ENCODE peak calls at places on chromosome 12, in four cellular contexts. One of them, this sample, is unnamed. For H3K4me1, the result is how much of the 10 kb centered on the place peaks cover.

GRCh38 chr12:117047810-117048584 is 51.2 kb downstream of the TESC start:
- DNase-seq in colonic mucosa: no peak
- DNase-seq in CD8-positive, alpha-beta T cell: no peak
- DNase-seq in adrenal gland: no peak
- DNase-seq in this sample: peak

GRCh38 chr12:13211859-13212664 is 15.5 kb downstream of the EMP1 start:
- DNase-seq in colonic mucosa: peak
- DNase-seq in CD8-positive, alpha-beta T cell: peak
- DNase-seq in adrenal gland: peak
- DNase-seq in this sample: no peak

GRCh38 chr12:7015555-7016370 is 2.5 kb downstream of the LPCAT3 start:
- DNase-seq in colonic mucosa: no peak
- DNase-seq in CD8-positive, alpha-beta T cell: no peak
- DNase-seq in adrenal gland: no peak
- DNase-seq in this sample: no peak

GRCh38 chr12:81520064-81520945 is 238.8 kb downstream of the PPFIA2 start:
- DNase-seq in colonic mucosa: no peak
- DNase-seq in CD8-positive, alpha-beta T cell: no peak
- DNase-seq in adrenal gland: no peak
- DNase-seq in this sample: no peak

GRCh38 chr12:44000309-44000952 is 164.6 kb downstream of the TMEM117 start:
- DNase-seq in colonic mucosa: peak
- DNase-seq in CD8-positive, alpha-beta T cell: no peak
- DNase-seq in adrenal gland: peak
- DNase-seq in this sample: no peak

GRCh38 chr12:19643635-19644034 is 204.3 kb downstream of the AEBP2 start:
- DNase-seq in colonic mucosa: no peak
- DNase-seq in CD8-positive, alpha-beta T cell: no peak
- DNase-seq in adrenal gland: peak
- DNase-seq in this sample: no peak

GRCh38 chr12:44287545-44287944 is 451.7 kb downstream of the TMEM117 start:
- DNase-seq in colonic mucosa: no peak
- DNase-seq in CD8-positive, alpha-beta T cell: no peak
- DNase-seq in adrenal gland: no peak
- DNase-seq in this sample: no peak

GRCh38 chr12:13234045-13234641 is 37.6 kb downstream of the EMP1 start:
- DNase-seq in colonic mucosa: peak
- DNase-seq in CD8-positive, alpha-beta T cell: no peak
- DNase-seq in adrenal gland: peak
- DNase-seq in this sample: no peak

GRCh38 chr12:59322473-59322872 is 273.4 kb upstream of the SLC16A7 start:
- DNase-seq in colonic mucosa: no peak
- DNase-seq in CD8-positive, alpha-beta T cell: no peak
- DNase-seq in adrenal gland: no peak
- DNase-seq in this sample: peak

GRCh38 chr12:5912011-5912410 is 33.0 kb downstream of the ANO2 start:
- DNase-seq in colonic mucosa: no peak
- DNase-seq in CD8-positive, alpha-beta T cell: no peak
- DNase-seq in adrenal gland: no peak
- DNase-seq in this sample: no peak

GRCh38 chr12:129696405-129696804 is 207.4 kb downstream of the TMEM132D start:
- DNase-seq in colonic mucosa: no peak
- DNase-seq in CD8-positive, alpha-beta T cell: no peak
- DNase-seq in adrenal gland: no peak
- DNase-seq in this sample: no peak

GRCh38 chr12:118840399-118840798 is 140.9 kb upstream of the SRRM4 start:
- DNase-seq in colonic mucosa: no peak
- DNase-seq in CD8-positive, alpha-beta T cell: no peak
- DNase-seq in adrenal gland: no peak
- DNase-seq in this sample: no peak

GRCh38 chr12:15522574-15523187 is 200.4 kb downstream of the PTPRO start:
- DNase-seq in colonic mucosa: no peak
- DNase-seq in CD8-positive, alpha-beta T cell: no peak
- DNase-seq in adrenal gland: no peak
- DNase-seq in this sample: no peak

GRCh38 chr12:6715130-6715529 is 8.7 kb upstream of the COPS7A start:
- DNase-seq in colonic mucosa: no peak
- DNase-seq in CD8-positive, alpha-beta T cell: no peak
- DNase-seq in adrenal gland: no peak
- DNase-seq in this sample: no peak

GRCh38 chr12:9940370-9940769 is 8.2 kb upstream of the CLEC2A start:
- DNase-seq in colonic mucosa: no peak
- DNase-seq in CD8-positive, alpha-beta T cell: no peak
- DNase-seq in adrenal gland: no peak
- DNase-seq in this sample: no peak

GRCh38 chr12:122966743-122967058 is 438 bp upstream of the ABCB9 start:
- DNase-seq in colonic mucosa: no peak
- DNase-seq in CD8-positive, alpha-beta T cell: no peak
- DNase-seq in adrenal gland: no peak
- DNase-seq in this sample: no peak

GRCh38 chr12:94710933-94711332 is 60.6 kb upstream of the TMCC3 start:
- DNase-seq in colonic mucosa: peak
- DNase-seq in CD8-positive, alpha-beta T cell: no peak
- DNase-seq in adrenal gland: no peak
- DNase-seq in this sample: no peak

GRCh38 chr12:129381717-129382116 is 522.1 kb downstream of the TMEM132D start:
- DNase-seq in colonic mucosa: no peak
- DNase-seq in CD8-positive, alpha-beta T cell: no peak
- DNase-seq in adrenal gland: no peak
- DNase-seq in this sample: no peak

GRCh38 chr12:89217472-89217871 is 134.8 kb downstream of the DUSP6 start:
- DNase-seq in colonic mucosa: no peak
- DNase-seq in CD8-positive, alpha-beta T cell: no peak
- DNase-seq in adrenal gland: no peak
- DNase-seq in this sample: no peak

GRCh38 chr12:113261847-113262470 is 40.7 kb downstream of the TPCN1 start:
- DNase-seq in colonic mucosa: no peak
- DNase-seq in CD8-positive, alpha-beta T cell: no peak
- DNase-seq in adrenal gland: no peak
- DNase-seq in this sample: no peak

GRCh38 chr12:84642201-84642600 is 270.4 kb downstream of the SLC6A15 start:
- DNase-seq in colonic mucosa: no peak
- DNase-seq in CD8-positive, alpha-beta T cell: no peak
- DNase-seq in adrenal gland: no peak
- DNase-seq in this sample: no peak

GRCh38 chr12:15701212-15701611 is 88.0 kb downstream of the EPS8 start:
- DNase-seq in colonic mucosa: no peak
- DNase-seq in CD8-positive, alpha-beta T cell: no peak
- DNase-seq in adrenal gland: no peak
- DNase-seq in this sample: no peak

GRCh38 chr12:110921262-110921661 is 883 bp upstream of the MYL2 start:
- DNase-seq in colonic mucosa: no peak
- DNase-seq in CD8-positive, alpha-beta T cell: no peak
- DNase-seq in adrenal gland: no peak
- DNase-seq in this sample: no peak

GRCh38 chr12:54135621-54136027 is 53.2 kb downstream of the SMUG1 start:
- DNase-seq in colonic mucosa: no peak
- DNase-seq in CD8-positive, alpha-beta T cell: no peak
- DNase-seq in adrenal gland: no peak
- DNase-seq in this sample: no peak

GRCh38 chr12:111436811-111437210 is 31.1 kb downstream of the SH2B3 start:
- DNase-seq in colonic mucosa: no peak
- DNase-seq in CD8-positive, alpha-beta T cell: no peak
- DNase-seq in adrenal gland: no peak
- DNase-seq in this sample: no peak

GRCh38 chr12:89451876-89452275 is 72.7 kb downstream of the GALNT4 start:
- DNase-seq in colonic mucosa: no peak
- DNase-seq in CD8-positive, alpha-beta T cell: no peak
- DNase-seq in adrenal gland: peak
- DNase-seq in this sample: peak

GRCh38 chr12:5921027-5921909 is 23.8 kb downstream of the ANO2 start:
- DNase-seq in colonic mucosa: no peak
- DNase-seq in CD8-positive, alpha-beta T cell: no peak
- DNase-seq in adrenal gland: no peak
- DNase-seq in this sample: no peak

GRCh38 chr12:89350661-89351488 is 1.4 kb downstream of the DUSP6 start:
- DNase-seq in colonic mucosa: peak
- DNase-seq in CD8-positive, alpha-beta T cell: peak
- DNase-seq in adrenal gland: no peak
- DNase-seq in this sample: peak

GRCh38 chr12:30990316-30990715 is 63.8 kb downstream of the TSPAN11 start:
- DNase-seq in colonic mucosa: no peak
- DNase-seq in CD8-positive, alpha-beta T cell: no peak
- DNase-seq in adrenal gland: no peak
- DNase-seq in this sample: no peak

GRCh38 chr12:65854629-65855028 is 30.3 kb downstream of the HMGA2 start:
- DNase-seq in colonic mucosa: no peak
- DNase-seq in CD8-positive, alpha-beta T cell: no peak
- DNase-seq in adrenal gland: no peak
- DNase-seq in this sample: no peak

GRCh38 chr12:130552483-130552996 is 163.6 kb downstream of the RIMBP2 start:
- DNase-seq in colonic mucosa: no peak
- DNase-seq in CD8-positive, alpha-beta T cell: no peak
- DNase-seq in adrenal gland: no peak
- DNase-seq in this sample: no peak

GRCh38 chr12:51374346-51374745 is 16.9 kb downstream of the GALNT6 start:
- DNase-seq in colonic mucosa: no peak
- DNase-seq in CD8-positive, alpha-beta T cell: no peak
- DNase-seq in adrenal gland: no peak
- DNase-seq in this sample: no peak

GRCh38 chr12:118183711-118184110 is 47.8 kb downstream of the PEBP1 start:
- DNase-seq in colonic mucosa: no peak
- DNase-seq in CD8-positive, alpha-beta T cell: no peak
- DNase-seq in adrenal gland: no peak
- DNase-seq in this sample: no peak

GRCh38 chr12:16603916-16604575 is 1.9 kb downstream of the LMO3 start:
- DNase-seq in colonic mucosa: no peak
- DNase-seq in CD8-positive, alpha-beta T cell: no peak
- DNase-seq in adrenal gland: no peak
- DNase-seq in this sample: no peak

GRCh38 chr12:39123580-39123979 is 218.2 kb upstream of the CPNE8 start:
- DNase-seq in colonic mucosa: no peak
- DNase-seq in CD8-positive, alpha-beta T cell: no peak
- DNase-seq in adrenal gland: no peak
- DNase-seq in this sample: no peak

DNA sequence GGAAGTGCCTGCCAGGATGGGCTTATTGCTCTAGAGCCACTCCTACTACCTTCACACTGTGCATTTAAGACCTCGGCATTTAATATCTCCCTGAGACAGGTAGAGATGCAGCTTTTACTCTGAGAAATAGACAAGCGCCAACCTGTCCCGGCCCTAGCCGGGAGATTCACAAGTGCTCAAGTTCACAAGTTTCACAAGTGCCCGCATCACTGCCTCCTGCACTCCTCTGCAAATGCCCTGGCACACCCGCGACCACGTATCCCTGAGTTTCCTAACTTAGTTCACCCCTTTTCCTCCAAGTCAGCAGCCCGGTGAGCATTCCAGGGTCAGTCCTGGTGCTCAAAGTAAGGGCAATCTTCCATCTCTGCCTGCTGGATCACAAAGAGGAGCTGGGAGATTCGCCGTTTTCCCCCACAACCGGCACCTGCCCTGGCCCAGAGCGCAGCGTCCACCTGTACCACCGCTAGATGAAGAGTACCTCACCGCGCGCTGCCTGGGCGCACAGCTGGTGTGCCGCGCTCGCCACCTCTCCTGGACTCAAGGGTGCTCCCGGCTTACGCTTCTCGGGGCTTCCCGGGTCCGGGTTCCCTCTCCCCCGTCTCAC is 5.0 kb upstream of the SLC38A4 start:
- DNase-seq in colonic mucosa: no peak
- DNase-seq in CD8-positive, alpha-beta T cell: no peak
- DNase-seq in adrenal gland: no peak
- DNase-seq in this sample: peak
- H3K4me3 ChIP-seq in colonic mucosa: peak
- H3K4me3 ChIP-seq in CD8-positive, alpha-beta T cell: no peak
- H3K4me3 ChIP-seq in adrenal gland: peak
- H3K4me3 ChIP-seq in this sample: peak

DNA sequence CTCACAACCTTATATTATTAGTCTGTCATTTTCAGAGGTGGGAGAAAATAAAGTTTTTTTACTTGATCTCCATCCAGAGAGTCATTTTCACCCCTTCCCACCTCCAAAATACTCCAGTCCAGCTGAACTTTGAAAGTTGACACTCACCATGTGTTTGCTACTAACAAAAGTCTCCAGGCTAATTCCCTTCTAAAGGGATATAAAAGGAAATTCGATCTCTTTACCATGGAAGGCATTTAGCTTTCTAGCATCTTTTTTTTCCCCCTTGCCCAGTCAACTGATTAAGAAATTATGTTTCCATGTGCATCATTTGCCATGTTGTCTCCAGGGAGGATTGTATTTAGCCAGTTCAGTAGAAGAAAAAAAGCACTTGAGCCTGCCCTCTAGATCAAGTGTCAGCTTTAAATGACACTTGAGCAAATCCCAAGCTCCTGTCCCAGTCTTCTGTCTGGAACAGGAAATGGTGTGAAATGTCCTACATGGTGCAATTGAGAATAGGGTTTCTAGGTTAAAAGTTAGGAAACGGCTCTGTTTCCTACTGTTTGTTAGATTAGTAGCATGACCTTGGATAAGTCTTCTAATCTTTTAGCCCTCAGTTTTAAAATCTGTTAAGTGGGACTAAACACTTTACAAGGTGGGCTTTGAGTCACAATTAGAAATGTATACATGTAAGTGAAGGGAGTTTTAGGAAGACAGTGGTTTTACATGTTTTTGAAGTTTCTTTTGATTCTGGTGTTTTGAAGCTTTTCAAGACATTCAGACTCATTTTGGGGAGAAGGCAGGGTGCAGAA is 67.2 kb downstream of the GNS start:
- DNase-seq in colonic mucosa: no peak
- DNase-seq in CD8-positive, alpha-beta T cell: no peak
- DNase-seq in adrenal gland: no peak
- DNase-seq in this sample: no peak
- H3K4me1 ChIP-seq in colonic mucosa: under half
- H3K4me1 ChIP-seq in CD8-positive, alpha-beta T cell: half or more
- H3K4me1 ChIP-seq in adrenal gland: under half
- H3K4me1 ChIP-seq in this sample: under half

DNA sequence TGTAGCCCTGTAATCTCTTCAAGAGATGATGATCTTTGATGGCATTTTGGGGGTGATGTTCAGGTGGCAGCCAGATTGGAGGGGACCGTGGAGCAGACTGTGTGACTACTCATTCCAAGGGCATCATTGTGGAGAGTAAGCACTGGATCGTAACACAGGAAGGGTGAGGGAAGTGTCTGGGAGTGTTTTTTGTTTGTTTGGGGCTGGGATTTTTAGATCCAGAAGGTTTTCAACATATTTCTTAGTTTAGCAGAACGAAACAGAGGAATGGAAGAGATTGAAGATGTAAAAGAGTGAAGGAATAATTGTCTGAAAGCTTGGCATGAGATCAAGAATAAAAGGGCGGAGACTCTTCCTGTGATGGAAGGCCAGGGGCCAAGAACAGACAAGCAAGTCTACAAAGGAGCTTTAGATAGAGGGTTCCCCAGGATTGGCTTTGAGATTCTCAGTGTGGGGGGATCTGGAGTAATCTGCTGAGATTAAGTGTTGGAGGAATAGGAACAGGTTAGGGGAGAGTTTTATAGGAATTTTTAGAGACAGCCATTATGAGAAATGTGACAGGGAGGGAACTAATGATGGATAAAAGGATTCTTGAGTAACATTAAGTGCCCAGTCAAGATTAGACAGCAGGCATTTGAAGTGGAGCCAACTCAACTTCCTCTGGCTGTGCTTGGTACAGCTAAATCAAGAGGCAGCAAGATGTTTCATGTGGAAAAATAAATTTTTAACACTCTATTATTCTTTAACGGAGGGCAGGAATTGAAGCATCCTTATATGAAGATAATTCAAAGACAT is 79.7 kb upstream of the REP15 start:
- DNase-seq in colonic mucosa: no peak
- DNase-seq in CD8-positive, alpha-beta T cell: no peak
- DNase-seq in adrenal gland: no peak
- DNase-seq in this sample: no peak
- H3K27ac ChIP-seq in colonic mucosa: no peak
- H3K27ac ChIP-seq in CD8-positive, alpha-beta T cell: no peak
- H3K27ac ChIP-seq in adrenal gland: no peak
- H3K27ac ChIP-seq in this sample: peak

GRCh38 chr12:131735153-131735456 is 24.2 kb downstream of the SFSWAP start:
- DNase-seq in colonic mucosa: no peak
- DNase-seq in CD8-positive, alpha-beta T cell: no peak
- DNase-seq in adrenal gland: no peak
- DNase-seq in this sample: no peak
- H3K4me3 ChIP-seq in colonic mucosa: no peak
- H3K4me3 ChIP-seq in CD8-positive, alpha-beta T cell: no peak
- H3K4me3 ChIP-seq in adrenal gland: no peak
- H3K4me3 ChIP-seq in this sample: no peak

This sample was measured in heart right ventricle.